ENCODE peak calls at places on chromosomes 13 and 19, in four cellular contexts. U is psoas muscle; I is CD4-positive, alpha-beta T cell; V is thoracic aorta. C is an unnamed sample. For H3K9me3, the result is how much of the 10 kb centered on the place peaks cover.

GRCh38 chr13:40254394-40254793 is 412.0 kb downstream of the FOXO1 start:
- DNase-seq in U (no peak), V (no peak), I (no peak), C (no peak)

GRCh38 chr13:79457948-79458347 is 23.0 kb upstream of the NDFIP2 start:
- DNase-seq in U (no peak), V (no peak), I (no peak), C (no peak)

GRCh38 chr19:52991021-52991420 is 22.7 kb upstream of the ERVV-1 start:
- DNase-seq in U (no peak), V (no peak), I (no peak), C (no peak)

GRCh38 chr13:63541336-63541735 is 2125.7 kb upstream of the PCDH20 start:
- DNase-seq in U (no peak), I (no peak), V (no peak), C (no peak)

GRCh38 chr19:52270266-52270885 is 989 bp downstream of the ZNF766 start:
- DNase-seq in U (no peak), I (no peak), V (no peak), C (no peak)

GRCh38 chr19:30069535-30070197 is 127.6 kb downstream of the URI1 start:
- DNase-seq in U (peak), I (peak), V (no peak), C (no peak)

GRCh38 chr13:20867408-20867807 is 35.1 kb downstream of the XPO4 start:
- DNase-seq in U (no peak), V (no peak), I (no peak), C (no peak)

GRCh38 chr19:3366761-3367571 is 583 bp downstream of the NFIC start:
- DNase-seq in V (no peak), U (peak), I (no peak), C (peak)

GRCh38 chr13:30044932-30045331 is 194.5 kb upstream of the UBL3 start:
- DNase-seq in I (no peak), V (no peak), U (no peak), C (no peak)

GRCh38 chr19:42386974-42387707 is 3.0 kb downstream of the CNFN start:
- DNase-seq in U (peak), I (peak), V (no peak), C (peak)

GRCh38 chr13:96460571-96460970 is 370.7 kb downstream of the HS6ST3 start:
- DNase-seq in I (no peak), U (no peak), V (no peak), C (no peak)

GRCh38 chr13:110055089-110055488 is 251.9 kb downstream of the COL4A1 start:
- DNase-seq in U (no peak), I (no peak), V (no peak), C (no peak)

GRCh38 chr19:10226021-10226375 is 5.1 kb downstream of the S1PR2 start:
- DNase-seq in I (no peak), U (no peak), V (no peak), C (no peak)

GRCh38 chr13:92573467-92574057 is 653.0 kb upstream of the GPC6 start:
- DNase-seq in U (no peak), I (no peak), V (no peak), C (no peak)

GRCh38 chr19:35828694-35829301 is 16.2 kb upstream of the PRODH2 start:
- DNase-seq in I (peak), V (no peak), U (no peak), C (no peak)

GRCh38 chr13:77207943-77208342 is 119.0 kb downstream of the MYCBP2 start:
- DNase-seq in I (no peak), U (no peak), V (no peak), C (no peak)

GRCh38 chr19:1468274-1469199 is 10.5 kb downstream of the C19orf25 start:
- DNase-seq in U (peak), V (no peak), I (no peak), C (no peak)

GRCh38 chr13:95237310-95237870 is 63.9 kb downstream of the ABCC4 start:
- DNase-seq in U (no peak), I (no peak), V (no peak), C (peak)

GRCh38 chr13:32617112-32617511 is 30.9 kb downstream of the PDS5B start:
- DNase-seq in U (no peak), V (no peak), I (no peak), C (no peak)
- H3K9me3 ChIP-seq in U (under half), V (under half), I (under half), C (under half)

GRCh38 chr13:112113851-112114250 is 46.9 kb downstream of the SOX1 start:
- DNase-seq in I (no peak), U (no peak), V (no peak), C (no peak)
- H3K9me3 ChIP-seq in I (under half), U (under half), V (under half), C (under half)

GRCh38 chr13:87666826-87667225 is 4.3 kb upstream of the SLITRK5 start:
- DNase-seq in U (no peak), I (no peak), V (no peak), C (no peak)

GRCh38 chr13:87671031-87671823 is at the start of gene SLITRK5:
- DNase-seq in U (peak), V (no peak), I (peak), C (peak)

GRCh38 chr13:87667686-87668085 is 3.5 kb upstream of the SLITRK5 start:
- DNase-seq in I (no peak), U (no peak), V (no peak), C (no peak)

GRCh38 chr13:87671824-87672603 is 843 bp downstream of the SLITRK5 start:
- DNase-seq in U (peak), V (no peak), I (no peak), C (peak)

GRCh38 chr13:87669379-87669978 is 1.7 kb upstream of the SLITRK5 start:
- DNase-seq in I (no peak), U (no peak), V (no peak), C (no peak)
- H3K9me3 ChIP-seq in I (under half), U (under half), V (under half), C (under half)

DNA sequence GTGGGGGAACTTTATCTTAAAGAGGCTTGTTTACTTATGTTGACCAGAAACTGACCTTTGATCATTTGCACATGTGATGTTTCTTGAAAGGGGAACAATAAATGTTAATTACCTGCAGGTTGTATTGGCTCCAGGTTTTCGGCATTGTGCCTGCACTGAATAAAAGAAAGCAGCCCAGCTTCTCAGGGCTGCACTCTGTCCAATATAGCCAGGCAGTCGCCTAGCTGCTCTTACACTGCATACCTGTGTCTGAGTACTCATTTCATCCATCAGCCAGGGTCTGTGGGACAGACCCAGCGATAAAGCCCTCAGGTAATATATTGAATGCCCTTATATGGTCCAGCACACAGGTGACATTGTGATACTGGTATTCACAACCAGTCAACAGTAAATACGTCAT is 8.9 kb upstream of the ZNF726 start:
- DNase-seq in V (no peak), I (no peak), U (no peak), C (no peak)
- H3K9me3 ChIP-seq in V (under half), I (under half), U (under half), C (half or more)

GRCh38 chr13:25652764-25653163 is 281.0 kb downstream of the ATP8A2 start:
- DNase-seq in I (no peak), V (no peak), U (no peak), C (no peak)
- H3K9me3 ChIP-seq in I (under half), V (under half), U (under half), C (under half)

C was measured in left lung.